ENCODE peak calls at places on chromosome 11, in five cellular contexts. One of them, this sample, is unnamed.

GRCh38 chr11:118128310-118128709 is 24.3 kb downstream of the SCN4B start:
- DNase-seq in stimulated activated effector memory CD8-positive, alpha-beta T cell treated with anti-CD3 and anti-CD28 coated beads, Interleukin-12 subunit alpha, Interleukin-12 subunit beta, amount 100 ng/mL, for 72 hours: no peak
- DNase-seq in NCI-H2029 treated with DMSO at 0.1 percent for 48 hours: no peak
- DNase-seq in GM13977: no peak
- DNase-seq in T-helper 2 cell: no peak
- DNase-seq in this sample: no peak

GRCh38 chr11:122682464-122682863 is 26.9 kb downstream of the UBASH3B start:
- DNase-seq in stimulated activated effector memory CD8-positive, alpha-beta T cell treated with anti-CD3 and anti-CD28 coated beads, Interleukin-12 subunit alpha, Interleukin-12 subunit beta, amount 100 ng/mL, for 72 hours: no peak
- DNase-seq in NCI-H2029 treated with DMSO at 0.1 percent for 48 hours: no peak
- DNase-seq in GM13977: no peak
- DNase-seq in T-helper 2 cell: no peak
- DNase-seq in this sample: no peak

GRCh38 chr11:46322759-46323158 is 24.5 kb upstream of the DGKZ start:
- DNase-seq in stimulated activated effector memory CD8-positive, alpha-beta T cell treated with anti-CD3 and anti-CD28 coated beads, Interleukin-12 subunit alpha, Interleukin-12 subunit beta, amount 100 ng/mL, for 72 hours: no peak
- DNase-seq in NCI-H2029 treated with DMSO at 0.1 percent for 48 hours: no peak
- DNase-seq in GM13977: no peak
- DNase-seq in T-helper 2 cell: no peak
- DNase-seq in this sample: no peak

GRCh38 chr11:58503361-58503856 is 4.5 kb downstream of the OR5B21 start:
- DNase-seq in stimulated activated effector memory CD8-positive, alpha-beta T cell treated with anti-CD3 and anti-CD28 coated beads, Interleukin-12 subunit alpha, Interleukin-12 subunit beta, amount 100 ng/mL, for 72 hours: no peak
- DNase-seq in NCI-H2029 treated with DMSO at 0.1 percent for 48 hours: no peak
- DNase-seq in GM13977: no peak
- DNase-seq in T-helper 2 cell: no peak
- DNase-seq in this sample: no peak

GRCh38 chr11:11396290-11397042 is 43.4 kb upstream of the CSNK2A3 start:
- DNase-seq in stimulated activated effector memory CD8-positive, alpha-beta T cell treated with anti-CD3 and anti-CD28 coated beads, Interleukin-12 subunit alpha, Interleukin-12 subunit beta, amount 100 ng/mL, for 72 hours: no peak
- DNase-seq in NCI-H2029 treated with DMSO at 0.1 percent for 48 hours: no peak
- DNase-seq in GM13977: no peak
- DNase-seq in T-helper 2 cell: no peak
- DNase-seq in this sample: no peak

GRCh38 chr11:70788247-70789022 is 390.1 kb downstream of the CTTN start:
- DNase-seq in stimulated activated effector memory CD8-positive, alpha-beta T cell treated with anti-CD3 and anti-CD28 coated beads, Interleukin-12 subunit alpha, Interleukin-12 subunit beta, amount 100 ng/mL, for 72 hours: no peak
- DNase-seq in NCI-H2029 treated with DMSO at 0.1 percent for 48 hours: no peak
- DNase-seq in GM13977: no peak
- DNase-seq in T-helper 2 cell: no peak
- DNase-seq in this sample: peak

GRCh38 chr11:109641549-109641948 is 219.6 kb downstream of the C11orf87 start:
- DNase-seq in stimulated activated effector memory CD8-positive, alpha-beta T cell treated with anti-CD3 and anti-CD28 coated beads, Interleukin-12 subunit alpha, Interleukin-12 subunit beta, amount 100 ng/mL, for 72 hours: no peak
- DNase-seq in NCI-H2029 treated with DMSO at 0.1 percent for 48 hours: no peak
- DNase-seq in GM13977: no peak
- DNase-seq in T-helper 2 cell: no peak
- DNase-seq in this sample: peak

GRCh38 chr11:57597461-57597892 is at the start of gene SERPING1:
- DNase-seq in stimulated activated effector memory CD8-positive, alpha-beta T cell treated with anti-CD3 and anti-CD28 coated beads, Interleukin-12 subunit alpha, Interleukin-12 subunit beta, amount 100 ng/mL, for 72 hours: no peak
- DNase-seq in NCI-H2029 treated with DMSO at 0.1 percent for 48 hours: no peak
- DNase-seq in GM13977: no peak
- DNase-seq in T-helper 2 cell: no peak
- DNase-seq in this sample: no peak

GRCh38 chr11:44916797-44917196 is 33.9 kb downstream of the TP53I11 start:
- DNase-seq in stimulated activated effector memory CD8-positive, alpha-beta T cell treated with anti-CD3 and anti-CD28 coated beads, Interleukin-12 subunit alpha, Interleukin-12 subunit beta, amount 100 ng/mL, for 72 hours: no peak
- DNase-seq in NCI-H2029 treated with DMSO at 0.1 percent for 48 hours: no peak
- DNase-seq in GM13977: no peak
- DNase-seq in T-helper 2 cell: no peak
- DNase-seq in this sample: no peak

GRCh38 chr11:102853956-102854355 is 10.5 kb upstream of the MMP3 start:
- DNase-seq in stimulated activated effector memory CD8-positive, alpha-beta T cell treated with anti-CD3 and anti-CD28 coated beads, Interleukin-12 subunit alpha, Interleukin-12 subunit beta, amount 100 ng/mL, for 72 hours: no peak
- DNase-seq in NCI-H2029 treated with DMSO at 0.1 percent for 48 hours: no peak
- DNase-seq in GM13977: no peak
- DNase-seq in T-helper 2 cell: no peak
- DNase-seq in this sample: no peak

GRCh38 chr11:60265373-60266214 is 14.9 kb upstream of the MS4A4A start:
- DNase-seq in stimulated activated effector memory CD8-positive, alpha-beta T cell treated with anti-CD3 and anti-CD28 coated beads, Interleukin-12 subunit alpha, Interleukin-12 subunit beta, amount 100 ng/mL, for 72 hours: peak
- DNase-seq in NCI-H2029 treated with DMSO at 0.1 percent for 48 hours: peak
- DNase-seq in GM13977: peak
- DNase-seq in T-helper 2 cell: no peak
- DNase-seq in this sample: peak

GRCh38 chr11:75966546-75967287 is 151.7 kb downstream of the UVRAG start:
- DNase-seq in stimulated activated effector memory CD8-positive, alpha-beta T cell treated with anti-CD3 and anti-CD28 coated beads, Interleukin-12 subunit alpha, Interleukin-12 subunit beta, amount 100 ng/mL, for 72 hours: no peak
- DNase-seq in NCI-H2029 treated with DMSO at 0.1 percent for 48 hours: no peak
- DNase-seq in GM13977: peak
- DNase-seq in T-helper 2 cell: no peak
- DNase-seq in this sample: peak

GRCh38 chr11:11478021-11478420 is 125.0 kb upstream of the CSNK2A3 start:
- DNase-seq in stimulated activated effector memory CD8-positive, alpha-beta T cell treated with anti-CD3 and anti-CD28 coated beads, Interleukin-12 subunit alpha, Interleukin-12 subunit beta, amount 100 ng/mL, for 72 hours: no peak
- DNase-seq in NCI-H2029 treated with DMSO at 0.1 percent for 48 hours: no peak
- DNase-seq in GM13977: no peak
- DNase-seq in T-helper 2 cell: no peak
- DNase-seq in this sample: no peak

GRCh38 chr11:94876222-94876621 is 97.1 kb downstream of the CWC15 start:
- DNase-seq in stimulated activated effector memory CD8-positive, alpha-beta T cell treated with anti-CD3 and anti-CD28 coated beads, Interleukin-12 subunit alpha, Interleukin-12 subunit beta, amount 100 ng/mL, for 72 hours: no peak
- DNase-seq in NCI-H2029 treated with DMSO at 0.1 percent for 48 hours: no peak
- DNase-seq in GM13977: no peak
- DNase-seq in T-helper 2 cell: no peak
- DNase-seq in this sample: no peak

GRCh38 chr11:109894242-109894641 is 198.9 kb upstream of the ZC3H12C start:
- DNase-seq in stimulated activated effector memory CD8-positive, alpha-beta T cell treated with anti-CD3 and anti-CD28 coated beads, Interleukin-12 subunit alpha, Interleukin-12 subunit beta, amount 100 ng/mL, for 72 hours: no peak
- DNase-seq in NCI-H2029 treated with DMSO at 0.1 percent for 48 hours: no peak
- DNase-seq in GM13977: no peak
- DNase-seq in T-helper 2 cell: no peak
- DNase-seq in this sample: no peak

GRCh38 chr11:31096191-31096590 is 273.3 kb downstream of the DCDC1 start:
- DNase-seq in stimulated activated effector memory CD8-positive, alpha-beta T cell treated with anti-CD3 and anti-CD28 coated beads, Interleukin-12 subunit alpha, Interleukin-12 subunit beta, amount 100 ng/mL, for 72 hours: no peak
- DNase-seq in NCI-H2029 treated with DMSO at 0.1 percent for 48 hours: no peak
- DNase-seq in GM13977: no peak
- DNase-seq in T-helper 2 cell: no peak
- DNase-seq in this sample: no peak

GRCh38 chr11:113896156-113896879 is 8.3 kb upstream of the HTR3B start:
- DNase-seq in stimulated activated effector memory CD8-positive, alpha-beta T cell treated with anti-CD3 and anti-CD28 coated beads, Interleukin-12 subunit alpha, Interleukin-12 subunit beta, amount 100 ng/mL, for 72 hours: peak
- DNase-seq in NCI-H2029 treated with DMSO at 0.1 percent for 48 hours: no peak
- DNase-seq in GM13977: peak
- DNase-seq in T-helper 2 cell: peak
- DNase-seq in this sample: peak

GRCh38 chr11:30017467-30017895 is 651 bp upstream of the KCNA4 start:
- DNase-seq in stimulated activated effector memory CD8-positive, alpha-beta T cell treated with anti-CD3 and anti-CD28 coated beads, Interleukin-12 subunit alpha, Interleukin-12 subunit beta, amount 100 ng/mL, for 72 hours: no peak
- DNase-seq in NCI-H2029 treated with DMSO at 0.1 percent for 48 hours: no peak
- DNase-seq in GM13977: no peak
- DNase-seq in T-helper 2 cell: no peak
- DNase-seq in this sample: no peak

GRCh38 chr11:35134403-35135126 is 4.4 kb upstream of the CD44 start:
- DNase-seq in stimulated activated effector memory CD8-positive, alpha-beta T cell treated with anti-CD3 and anti-CD28 coated beads, Interleukin-12 subunit alpha, Interleukin-12 subunit beta, amount 100 ng/mL, for 72 hours: no peak
- DNase-seq in NCI-H2029 treated with DMSO at 0.1 percent for 48 hours: no peak
- DNase-seq in GM13977: no peak
- DNase-seq in T-helper 2 cell: no peak
- DNase-seq in this sample: no peak

GRCh38 chr11:22416462-22416861 is 78.3 kb downstream of the SLC17A6 start:
- DNase-seq in stimulated activated effector memory CD8-positive, alpha-beta T cell treated with anti-CD3 and anti-CD28 coated beads, Interleukin-12 subunit alpha, Interleukin-12 subunit beta, amount 100 ng/mL, for 72 hours: no peak
- DNase-seq in NCI-H2029 treated with DMSO at 0.1 percent for 48 hours: no peak
- DNase-seq in GM13977: no peak
- DNase-seq in T-helper 2 cell: no peak
- DNase-seq in this sample: no peak

GRCh38 chr11:1478544-1478943 is 8.0 kb downstream of the MOB2 start:
- DNase-seq in stimulated activated effector memory CD8-positive, alpha-beta T cell treated with anti-CD3 and anti-CD28 coated beads, Interleukin-12 subunit alpha, Interleukin-12 subunit beta, amount 100 ng/mL, for 72 hours: no peak
- DNase-seq in NCI-H2029 treated with DMSO at 0.1 percent for 48 hours: no peak
- DNase-seq in GM13977: no peak
- DNase-seq in T-helper 2 cell: no peak
- DNase-seq in this sample: no peak

GRCh38 chr11:112958670-112959069 is 2.5 kb upstream of the NCAM1 start:
- DNase-seq in stimulated activated effector memory CD8-positive, alpha-beta T cell treated with anti-CD3 and anti-CD28 coated beads, Interleukin-12 subunit alpha, Interleukin-12 subunit beta, amount 100 ng/mL, for 72 hours: no peak
- DNase-seq in NCI-H2029 treated with DMSO at 0.1 percent for 48 hours: no peak
- DNase-seq in GM13977: no peak
- DNase-seq in T-helper 2 cell: no peak
- DNase-seq in this sample: no peak

GRCh38 chr11:16846305-16846704 is 107.9 kb downstream of the C11orf58 start:
- DNase-seq in stimulated activated effector memory CD8-positive, alpha-beta T cell treated with anti-CD3 and anti-CD28 coated beads, Interleukin-12 subunit alpha, Interleukin-12 subunit beta, amount 100 ng/mL, for 72 hours: no peak
- DNase-seq in NCI-H2029 treated with DMSO at 0.1 percent for 48 hours: no peak
- DNase-seq in GM13977: no peak
- DNase-seq in T-helper 2 cell: no peak
- DNase-seq in this sample: no peak

GRCh38 chr11:26134481-26135355 is 197.2 kb upstream of the ANO3 start:
- DNase-seq in stimulated activated effector memory CD8-positive, alpha-beta T cell treated with anti-CD3 and anti-CD28 coated beads, Interleukin-12 subunit alpha, Interleukin-12 subunit beta, amount 100 ng/mL, for 72 hours: no peak
- DNase-seq in NCI-H2029 treated with DMSO at 0.1 percent for 48 hours: no peak
- DNase-seq in GM13977: no peak
- DNase-seq in T-helper 2 cell: no peak
- DNase-seq in this sample: peak

GRCh38 chr11:12110714-12111481 is 508 bp downstream of the MICAL2 start:
- DNase-seq in stimulated activated effector memory CD8-positive, alpha-beta T cell treated with anti-CD3 and anti-CD28 coated beads, Interleukin-12 subunit alpha, Interleukin-12 subunit beta, amount 100 ng/mL, for 72 hours: no peak
- DNase-seq in NCI-H2029 treated with DMSO at 0.1 percent for 48 hours: no peak
- DNase-seq in GM13977: peak
- DNase-seq in T-helper 2 cell: peak
- DNase-seq in this sample: no peak

GRCh38 chr11:2387266-2387982 is 10.3 kb downstream of the CD81 start:
- DNase-seq in stimulated activated effector memory CD8-positive, alpha-beta T cell treated with anti-CD3 and anti-CD28 coated beads, Interleukin-12 subunit alpha, Interleukin-12 subunit beta, amount 100 ng/mL, for 72 hours: no peak
- DNase-seq in NCI-H2029 treated with DMSO at 0.1 percent for 48 hours: no peak
- DNase-seq in GM13977: no peak
- DNase-seq in T-helper 2 cell: no peak
- DNase-seq in this sample: no peak

GRCh38 chr11:46003647-46004046 is 81.2 kb downstream of the LARGE2 start:
- DNase-seq in stimulated activated effector memory CD8-positive, alpha-beta T cell treated with anti-CD3 and anti-CD28 coated beads, Interleukin-12 subunit alpha, Interleukin-12 subunit beta, amount 100 ng/mL, for 72 hours: no peak
- DNase-seq in NCI-H2029 treated with DMSO at 0.1 percent for 48 hours: peak
- DNase-seq in GM13977: no peak
- DNase-seq in T-helper 2 cell: no peak
- DNase-seq in this sample: no peak

GRCh38 chr11:70322653-70323052 is 52.2 kb downstream of the PPFIA1 start:
- DNase-seq in stimulated activated effector memory CD8-positive, alpha-beta T cell treated with anti-CD3 and anti-CD28 coated beads, Interleukin-12 subunit alpha, Interleukin-12 subunit beta, amount 100 ng/mL, for 72 hours: no peak
- DNase-seq in NCI-H2029 treated with DMSO at 0.1 percent for 48 hours: no peak
- DNase-seq in GM13977: no peak
- DNase-seq in T-helper 2 cell: no peak
- DNase-seq in this sample: no peak

GRCh38 chr11:65915821-65916251 is 3.0 kb downstream of the C11orf68 start:
- DNase-seq in stimulated activated effector memory CD8-positive, alpha-beta T cell treated with anti-CD3 and anti-CD28 coated beads, Interleukin-12 subunit alpha, Interleukin-12 subunit beta, amount 100 ng/mL, for 72 hours: no peak
- DNase-seq in NCI-H2029 treated with DMSO at 0.1 percent for 48 hours: no peak
- DNase-seq in GM13977: no peak
- DNase-seq in T-helper 2 cell: no peak
- DNase-seq in this sample: peak

GRCh38 chr11:130631119-130631518 is 182.7 kb downstream of the ADAMTS15 start:
- DNase-seq in stimulated activated effector memory CD8-positive, alpha-beta T cell treated with anti-CD3 and anti-CD28 coated beads, Interleukin-12 subunit alpha, Interleukin-12 subunit beta, amount 100 ng/mL, for 72 hours: no peak
- DNase-seq in NCI-H2029 treated with DMSO at 0.1 percent for 48 hours: no peak
- DNase-seq in GM13977: no peak
- DNase-seq in T-helper 2 cell: no peak
- DNase-seq in this sample: no peak

GRCh38 chr11:44886765-44887164 is 63.9 kb downstream of the TP53I11 start:
- DNase-seq in stimulated activated effector memory CD8-positive, alpha-beta T cell treated with anti-CD3 and anti-CD28 coated beads, Interleukin-12 subunit alpha, Interleukin-12 subunit beta, amount 100 ng/mL, for 72 hours: no peak
- DNase-seq in NCI-H2029 treated with DMSO at 0.1 percent for 48 hours: no peak
- DNase-seq in GM13977: no peak
- DNase-seq in T-helper 2 cell: no peak
- DNase-seq in this sample: no peak

GRCh38 chr11:128521697-128522062 is 65.7 kb downstream of the ETS1 start:
- DNase-seq in stimulated activated effector memory CD8-positive, alpha-beta T cell treated with anti-CD3 and anti-CD28 coated beads, Interleukin-12 subunit alpha, Interleukin-12 subunit beta, amount 100 ng/mL, for 72 hours: no peak
- DNase-seq in NCI-H2029 treated with DMSO at 0.1 percent for 48 hours: no peak
- DNase-seq in GM13977: no peak
- DNase-seq in T-helper 2 cell: no peak
- DNase-seq in this sample: no peak

GRCh38 chr11:47768090-47768620 is 1.0 kb upstream of the FNBP4 start:
- DNase-seq in stimulated activated effector memory CD8-positive, alpha-beta T cell treated with anti-CD3 and anti-CD28 coated beads, Interleukin-12 subunit alpha, Interleukin-12 subunit beta, amount 100 ng/mL, for 72 hours: no peak
- DNase-seq in NCI-H2029 treated with DMSO at 0.1 percent for 48 hours: peak
- DNase-seq in GM13977: no peak
- DNase-seq in T-helper 2 cell: no peak
- DNase-seq in this sample: peak

GRCh38 chr11:41622707-41623359 is 163.4 kb upstream of the LRRC4C start:
- DNase-seq in stimulated activated effector memory CD8-positive, alpha-beta T cell treated with anti-CD3 and anti-CD28 coated beads, Interleukin-12 subunit alpha, Interleukin-12 subunit beta, amount 100 ng/mL, for 72 hours: no peak
- DNase-seq in NCI-H2029 treated with DMSO at 0.1 percent for 48 hours: no peak
- DNase-seq in GM13977: no peak
- DNase-seq in T-helper 2 cell: no peak
- DNase-seq in this sample: no peak

GRCh38 chr11:95764267-95764898 is 25.2 kb downstream of the FAM76B start:
- DNase-seq in stimulated activated effector memory CD8-positive, alpha-beta T cell treated with anti-CD3 and anti-CD28 coated beads, Interleukin-12 subunit alpha, Interleukin-12 subunit beta, amount 100 ng/mL, for 72 hours: no peak
- DNase-seq in NCI-H2029 treated with DMSO at 0.1 percent for 48 hours: peak
- DNase-seq in GM13977: peak
- DNase-seq in T-helper 2 cell: no peak
- DNase-seq in this sample: peak

GRCh38 chr11:85960678-85961077 is 105.5 kb downstream of the CCDC83 start:
- DNase-seq in stimulated activated effector memory CD8-positive, alpha-beta T cell treated with anti-CD3 and anti-CD28 coated beads, Interleukin-12 subunit alpha, Interleukin-12 subunit beta, amount 100 ng/mL, for 72 hours: no peak
- DNase-seq in NCI-H2029 treated with DMSO at 0.1 percent for 48 hours: no peak
- DNase-seq in GM13977: no peak
- DNase-seq in T-helper 2 cell: no peak
- DNase-seq in this sample: no peak

GRCh38 chr11:130101661-130102060 is 32.0 kb downstream of the APLP2 start:
- DNase-seq in stimulated activated effector memory CD8-positive, alpha-beta T cell treated with anti-CD3 and anti-CD28 coated beads, Interleukin-12 subunit alpha, Interleukin-12 subunit beta, amount 100 ng/mL, for 72 hours: no peak
- DNase-seq in NCI-H2029 treated with DMSO at 0.1 percent for 48 hours: no peak
- DNase-seq in GM13977: no peak
- DNase-seq in T-helper 2 cell: no peak
- DNase-seq in this sample: no peak

This sample was measured in NCI-H460.